ENCODE peak calls at places on chromosome 16, in four cellular contexts. V is iPS-NIHi11, H is posterior cingulate gyrus, K is NCI-H446. E is an unnamed sample.

GRCh38 chr16:10465821-10466220 is 80.0 kb downstream of the ATF7IP2 start:
- DNase-seq in H (no peak), K (no peak), V (no peak), E (no peak)

GRCh38 chr16:86016201-86016965 is 117.4 kb downstream of the IRF8 start:
- DNase-seq in V (peak), K (no peak), H (no peak), E (peak)

GRCh38 chr16:4603624-4604170 is 11.0 kb downstream of the UBALD1 start:
- DNase-seq in H (no peak), V (no peak), K (no peak), E (no peak)

GRCh38 chr16:19196871-19197270 is 28.8 kb downstream of the SYT17 start:
- DNase-seq in V (no peak), H (no peak), K (no peak), E (no peak)

GRCh38 chr16:55836158-55836611 is 3.3 kb upstream of the CES1 start:
- DNase-seq in V (no peak), H (no peak), K (no peak), E (no peak)

GRCh38 chr16:81592353-81592866 is 147.8 kb downstream of the CMIP start:
- DNase-seq in V (no peak), H (no peak), K (no peak), E (no peak)

GRCh38 chr16:83901101-83901500 is 2.2 kb downstream of the MLYCD start:
- DNase-seq in V (no peak), H (no peak), K (no peak), E (no peak)

GRCh38 chr16:83470406-83470805 is 337.4 kb upstream of the HSBP1 start:
- DNase-seq in V (no peak), H (no peak), K (no peak), E (no peak)

GRCh38 chr16:58678716-58679115 is 5.9 kb downstream of the SLC38A7 start:
- DNase-seq in H (peak), K (no peak), V (no peak), E (no peak)

GRCh38 chr16:11949527-11949926 is 7.7 kb upstream of the NPIPB2 start:
- DNase-seq in K (no peak), V (peak), H (no peak), E (peak)

GRCh38 chr16:77760800-77761199 is 27.6 kb upstream of the VAT1L start:
- DNase-seq in H (no peak), V (no peak), K (no peak), E (no peak)

GRCh38 chr16:89696598-89697128 is 4.8 kb downstream of the SPATA2L start:
- DNase-seq in V (no peak), H (no peak), K (no peak), E (no peak)

GRCh38 chr16:70490261-70490660 is 33.1 kb downstream of the COG4 start:
- DNase-seq in V (no peak), K (peak), H (no peak), E (peak)

GRCh38 chr16:84351630-84352029 is 16.7 kb upstream of the ATP2C2 start:
- DNase-seq in K (no peak), V (no peak), H (no peak), E (no peak)

E was measured in NCI-H1694.